ENCODE peak calls at places on chromosomes 13 and 19, in nine cellular contexts. K is neural progenitor cell, Y is fibroblast of lung, Q is thoracic aorta, F is epithelial cell of esophagus, R is AG04450, J is lung, H is tibial nerve, D is astrocyte of the spinal cord. L is an unnamed sample.

GRCh38 chr19:19420570-19421301 is 15.3 kb downstream of the GATAD2A start:
- DNase-seq in K (no peak), Y (no peak), Q (no peak), F (no peak), R (no peak), J (no peak), H (no peak), D (no peak), L (no peak)

GRCh38 chr19:33639034-33639681 is 17.4 kb downstream of the CHST8 start:
- DNase-seq in K (no peak), Y (no peak), Q (no peak), F (no peak), R (no peak), J (no peak), H (no peak), D (no peak), L (peak)

GRCh38 chr13:39419866-39420265 is 183.1 kb downstream of the LHFPL6 start:
- DNase-seq in K (peak), Y (no peak), Q (no peak), F (no peak), R (no peak), J (no peak), H (no peak), D (no peak), L (no peak)

GRCh38 chr19:14731200-14731599 is 41.4 kb downstream of the ZNF333 start:
- DNase-seq in K (no peak), Y (no peak), Q (no peak), F (no peak), R (no peak), J (no peak), H (no peak), D (no peak), L (no peak)

GRCh38 chr13:25503856-25504255 is 132.1 kb downstream of the ATP8A2 start:
- DNase-seq in K (no peak), Y (no peak), Q (no peak), F (no peak), R (no peak), J (peak), H (no peak), D (no peak), L (no peak)

GRCh38 chr13:104086759-104087158 is 1020.5 kb upstream of the SLC10A2 start:
- DNase-seq in K (no peak), Y (peak), Q (no peak), F (no peak), R (no peak), J (no peak), H (no peak), D (no peak), L (no peak)

GRCh38 chr13:46655727-46656180 is 102.8 kb downstream of the LRCH1 start:
- DNase-seq in K (peak), Y (peak), Q (no peak), F (peak), R (no peak), J (no peak), H (no peak), D (peak), L (no peak)

GRCh38 chr19:35851213-35852028 is 883 bp downstream of the NPHS1 start:
- DNase-seq in K (peak), Y (no peak), Q (no peak), F (no peak), R (no peak), J (no peak), H (no peak), D (no peak), L (no peak)

GRCh38 chr13:28493740-28494536 is 990 bp downstream of the FLT1 start:
- DNase-seq in K (peak), Y (no peak), Q (no peak), F (no peak), R (no peak), J (no peak), H (no peak), D (no peak), L (no peak)

GRCh38 chr13:105144020-105144419 is 1391.4 kb downstream of the EFNB2 start:
- DNase-seq in K (no peak), Y (no peak), Q (no peak), F (no peak), R (no peak), J (no peak), H (no peak), D (no peak), L (no peak)

GRCh38 chr13:39417643-39418042 is 185.3 kb downstream of the LHFPL6 start:
- DNase-seq in K (peak), Y (peak), Q (no peak), F (peak), R (no peak), J (no peak), H (no peak), D (peak), L (no peak)

GRCh38 chr19:40237791-40238190 is 11.3 kb upstream of the CCNP start:
- DNase-seq in K (no peak), Y (no peak), Q (no peak), F (no peak), R (no peak), J (no peak), H (no peak), D (no peak), L (no peak)

GRCh38 chr19:45200614-45201013 is 22.0 kb downstream of the BLOC1S3 start:
- DNase-seq in K (peak), Y (peak), Q (no peak), F (peak), R (no peak), J (no peak), H (no peak), D (peak), L (no peak)

GRCh38 chr13:76684336-76684735 is 201.9 kb downstream of the KCTD12 start:
- DNase-seq in K (no peak), Y (peak), Q (no peak), F (no peak), R (no peak), J (no peak), H (no peak), D (peak), L (no peak)

GRCh38 chr19:47719047-47719885 is 6.0 kb downstream of the EHD2 start:
- DNase-seq in K (no peak), Y (peak), Q (peak), F (peak), R (peak), J (peak), H (peak), D (peak), L (peak)

GRCh38 chr19:41541990-41542584 is 33.9 kb upstream of the CEACAM21 start:
- DNase-seq in K (peak), Y (peak), Q (no peak), F (peak), R (no peak), J (peak), H (peak), D (peak), L (no peak)

GRCh38 chr19:51739466-51740213 is 12.0 kb downstream of the FPR1 start:
- DNase-seq in K (no peak), Y (no peak), Q (no peak), F (no peak), R (no peak), J (no peak), H (no peak), D (no peak), L (no peak)

GRCh38 chr19:52923782-52924593 is 760 bp upstream of the ZNF888 start:
- DNase-seq in K (no peak), Y (peak), Q (peak), F (peak), R (no peak), J (peak), H (no peak), D (no peak), L (no peak)

GRCh38 chr19:49840321-49840720 is 10.6 kb upstream of the PTOV1 start:
- DNase-seq in K (no peak), Y (no peak), Q (no peak), F (no peak), R (no peak), J (no peak), H (no peak), D (no peak), L (no peak)

GRCh38 chr19:29837448-29837961 is 25.7 kb downstream of the CCNE1 start:
- DNase-seq in K (no peak), Y (no peak), Q (no peak), F (no peak), R (no peak), J (no peak), H (no peak), D (no peak), L (no peak)

GRCh38 chr13:104592127-104592526 is 1525.9 kb upstream of the SLC10A2 start:
- DNase-seq in K (no peak), Y (peak), Q (no peak), F (peak), R (peak), J (no peak), H (no peak), D (peak), L (no peak)

GRCh38 chr13:61358599-61358998 is 57.0 kb downstream of the PCDH20 start:
- DNase-seq in K (no peak), Y (no peak), Q (no peak), F (no peak), R (no peak), J (no peak), H (no peak), D (no peak), L (no peak)

GRCh38 chr13:90105881-90106496 is 1241.5 kb upstream of the MIR17HG start:
- DNase-seq in K (no peak), Y (peak), Q (no peak), F (peak), R (no peak), J (no peak), H (no peak), D (no peak), L (no peak)

GRCh38 chr13:48194392-48194754 is 38.6 kb upstream of the ITM2B start:
- DNase-seq in K (no peak), Y (no peak), Q (no peak), F (peak), R (no peak), J (no peak), H (no peak), D (no peak), L (no peak)

GRCh38 chr19:15843186-15843585 is 27.7 kb upstream of the OR10H1 start:
- DNase-seq in K (no peak), Y (no peak), Q (no peak), F (no peak), R (no peak), J (no peak), H (no peak), D (no peak), L (no peak)

GRCh38 chr19:52138614-52139290 is 986 bp downstream of the ZNF616 start:
- DNase-seq in K (peak), Y (no peak), Q (no peak), F (peak), R (no peak), J (no peak), H (no peak), D (peak), L (no peak)

GRCh38 chr13:23632741-23633140 is 62.5 kb downstream of the TNFRSF19 start:
- DNase-seq in K (peak), Y (no peak), Q (no peak), F (no peak), R (no peak), J (no peak), H (no peak), D (no peak), L (no peak)
- TF ChIP-seq CTCF in K (no peak), Y (no peak), Q (no peak), F (no peak), R (no peak), J (no peak), H (no peak), D (no peak), L (no peak)

DNA sequence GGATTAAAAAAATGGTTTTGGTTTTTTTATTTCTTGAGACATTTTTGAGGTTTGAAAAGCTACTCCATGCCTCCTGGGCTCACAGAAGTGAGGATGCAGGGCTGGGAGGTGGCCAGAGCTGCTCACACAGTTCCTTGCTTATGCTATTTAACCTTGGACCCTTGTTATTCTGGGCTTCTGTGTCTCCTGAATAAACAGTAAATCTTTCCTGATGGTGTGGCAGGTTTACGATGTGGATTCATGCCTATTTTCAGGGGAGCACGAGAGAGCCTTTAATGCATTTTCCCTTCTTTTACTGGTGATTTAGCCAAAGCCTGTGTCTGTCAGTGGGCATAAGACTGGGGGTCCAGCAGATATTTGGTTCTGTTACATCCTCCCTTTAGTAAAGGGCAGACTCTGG is 34.4 kb upstream of the PCDH8 start:
- DNase-seq in K (no peak), Y (no peak), Q (no peak), F (no peak), R (no peak), J (no peak), H (no peak), D (no peak), L (no peak)
- TF ChIP-seq CTCF in K (no peak), Y (no peak), Q (no peak), F (no peak), R (no peak), J (no peak), H (no peak), D (no peak), L (no peak)

DNA sequence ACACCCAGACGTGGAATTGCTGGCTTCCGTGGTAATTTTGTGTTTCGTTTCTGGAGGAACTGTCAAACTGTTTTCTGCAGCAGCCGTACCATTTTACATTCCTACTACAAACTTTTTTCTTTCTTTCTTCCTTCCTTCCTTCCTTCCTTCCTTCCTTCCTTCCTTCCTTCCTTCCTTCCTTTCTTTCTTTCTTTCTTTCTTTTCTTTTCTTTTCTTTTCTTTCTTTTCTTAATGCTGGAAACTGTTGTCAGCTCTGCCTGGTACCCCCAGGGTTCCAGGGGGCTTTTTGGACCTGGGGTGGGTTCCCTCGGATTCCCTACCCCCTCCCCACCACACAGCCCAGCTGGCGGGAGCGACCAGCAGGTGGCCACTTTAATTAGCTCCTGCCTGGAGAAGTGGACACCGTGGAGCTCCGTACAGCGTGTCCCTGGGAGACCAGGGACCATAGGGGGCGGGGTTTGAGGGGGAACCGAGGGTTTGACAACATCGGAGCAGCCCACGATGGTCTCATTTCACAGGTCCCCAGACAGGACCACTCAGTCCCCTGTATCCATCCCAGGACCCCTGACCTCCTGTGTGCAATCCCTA is 24.4 kb downstream of the CELF5 start:
- DNase-seq in K (peak), Y (no peak), Q (no peak), F (no peak), R (no peak), J (no peak), H (no peak), D (no peak), L (no peak)
- TF ChIP-seq CTCF in K (no peak), Y (no peak), Q (no peak), F (no peak), R (no peak), J (no peak), H (no peak), D (no peak), L (no peak)

GRCh38 chr19:10661946-10662345 is 7.8 kb downstream of the ILF3 start:
- DNase-seq in K (no peak), Y (no peak), Q (no peak), F (peak), R (no peak), J (no peak), H (no peak), D (no peak), L (no peak)
- TF ChIP-seq CTCF in K (no peak), Y (no peak), Q (no peak), F (no peak), R (no peak), J (no peak), H (no peak), D (no peak), L (no peak)

GRCh38 chr19:7934766-7935165 is 8.7 kb downstream of the TIMM44 start:
- DNase-seq in K (no peak), Y (no peak), Q (no peak), F (no peak), R (no peak), J (no peak), H (no peak), D (no peak), L (no peak)

GRCh38 chr19:7932276-7932929 is 6.5 kb upstream of the CTXN1 start:
- DNase-seq in K (no peak), Y (no peak), Q (no peak), F (no peak), R (no peak), J (no peak), H (no peak), D (no peak), L (no peak)

GRCh38 chr19:7933828-7934725 is 8.1 kb upstream of the CTXN1 start:
- DNase-seq in K (no peak), Y (no peak), Q (no peak), F (no peak), R (no peak), J (no peak), H (no peak), D (no peak), L (no peak)

GRCh38 chr19:7932930-7933300 is 7.0 kb upstream of the CTXN1 start:
- DNase-seq in K (no peak), Y (no peak), Q (no peak), F (no peak), R (no peak), J (no peak), H (no peak), D (no peak), L (no peak)

GRCh38 chr19:7933411-7933810 is 7.5 kb upstream of the CTXN1 start:
- DNase-seq in K (no peak), Y (no peak), Q (no peak), F (no peak), R (no peak), J (no peak), H (no peak), D (no peak), L (no peak)
- TF ChIP-seq CTCF in K (peak), Y (peak), Q (no peak), F (peak), R (peak), J (no peak), H (no peak), D (peak), L (no peak)

GRCh38 chr19:1249298-1249989 is 1.1 kb downstream of the MIDN start:
- DNase-seq in K (peak), Y (peak), Q (peak), F (peak), R (peak), J (peak), H (peak), D (peak), L (peak)

GRCh38 chr19:1245884-1246816 is 2.2 kb upstream of the MIDN start:
- DNase-seq in K (peak), Y (no peak), Q (no peak), F (no peak), R (no peak), J (no peak), H (no peak), D (no peak), L (no peak)

GRCh38 chr19:1249990-1250298 is 1.6 kb downstream of the MIDN start:
- DNase-seq in K (no peak), Y (no peak), Q (no peak), F (no peak), R (no peak), J (no peak), H (no peak), D (no peak), L (no peak)

GRCh38 chr19:1248454-1249297 is at the start of gene MIDN:
- DNase-seq in K (peak), Y (peak), Q (no peak), F (peak), R (no peak), J (peak), H (no peak), D (peak), L (no peak)

GRCh38 chr19:1247747-1248453 is 483 bp upstream of the MIDN start:
- DNase-seq in K (peak), Y (peak), Q (no peak), F (peak), R (no peak), J (peak), H (no peak), D (peak), L (no peak)
- TF ChIP-seq CTCF in K (peak), Y (peak), Q (no peak), F (no peak), R (peak), J (no peak), H (no peak), D (peak), L (no peak)

GRCh38 chr13:52711277-52711676 is 28.3 kb downstream of the CNMD start:
- DNase-seq in K (peak), Y (no peak), Q (no peak), F (no peak), R (no peak), J (no peak), H (no peak), D (no peak), L (no peak)

GRCh38 chr13:52701728-52702480 is 37.7 kb downstream of the CNMD start:
- DNase-seq in K (no peak), Y (no peak), Q (no peak), F (no peak), R (no peak), J (no peak), H (no peak), D (no peak), L (no peak)

GRCh38 chr13:52703482-52703881 is 36.1 kb downstream of the CNMD start:
- DNase-seq in K (no peak), Y (no peak), Q (no peak), F (no peak), R (no peak), J (no peak), H (no peak), D (no peak), L (no peak)

GRCh38 chr13:52706074-52706473 is 33.5 kb downstream of the CNMD start:
- DNase-seq in K (no peak), Y (peak), Q (no peak), F (no peak), R (no peak), J (no peak), H (no peak), D (no peak), L (no peak)

GRCh38 chr13:52707375-52707774 is 32.2 kb downstream of the CNMD start:
- DNase-seq in K (no peak), Y (no peak), Q (no peak), F (no peak), R (no peak), J (no peak), H (no peak), D (no peak), L (no peak)
- TF ChIP-seq CTCF in K (no peak), Y (no peak), Q (no peak), F (no peak), R (no peak), J (no peak), H (no peak), D (no peak), L (no peak)